ENCODE peak calls at places on chromosomes 16 and 17, in seven cellular contexts. W is Caco-2, C is sigmoid colon, L is mucosa of descending colon, Y is upper lobe of right lung, U is ascending aorta, P is heart right ventricle. O is an unnamed sample. For H3K36me3, the result is how much of the 10 kb centered on the place peaks cover.

GRCh38 chr17:60630352-60630751 is 30.4 kb downstream of the PPM1D start:
- DNase-seq in P (peak), L (no peak), W (no peak), Y (no peak), C (no peak), U (no peak), O (no peak)

GRCh38 chr16:31475949-31476304 is 4.0 kb downstream of the TGFB1I1 start:
- DNase-seq in Y (peak), L (peak), U (no peak), C (no peak), W (peak), P (no peak), O (no peak)

GRCh38 chr16:78684040-78684611 is 584.7 kb downstream of the WWOX start:
- DNase-seq in P (peak), U (no peak), L (peak), C (peak), Y (no peak), W (peak), O (peak)

GRCh38 chr16:55062446-55062845 is 131.8 kb downstream of the IRX5 start:
- DNase-seq in Y (no peak), C (no peak), P (no peak), U (no peak), L (no peak), W (no peak), O (no peak)

GRCh38 chr16:3713587-3714242 is 3.6 kb downstream of the TRAP1 start:
- DNase-seq in P (no peak), W (no peak), U (no peak), Y (no peak), L (no peak), C (no peak), O (no peak)

GRCh38 chr16:80260906-80261311 is 279.9 kb upstream of the DYNLRB2 start:
- DNase-seq in P (no peak), L (peak), W (no peak), C (no peak), U (no peak), Y (no peak), O (no peak)

GRCh38 chr16:79751785-79752184 is 151.2 kb upstream of the MAF start:
- DNase-seq in P (peak), W (no peak), C (peak), U (no peak), L (no peak), Y (no peak), O (peak)

GRCh38 chr16:4117250-4117578 is 972 bp upstream of the ADCY9 start:
- DNase-seq in U (no peak), C (no peak), L (no peak), Y (no peak), P (no peak), W (no peak), O (no peak)

GRCh38 chr16:5046914-5047313 is 13.2 kb upstream of the NAGPA start:
- DNase-seq in L (no peak), Y (peak), W (no peak), C (no peak), P (no peak), U (no peak), O (no peak)

GRCh38 chr16:31348578-31348977 is 6.4 kb upstream of the ITGAX start:
- DNase-seq in U (no peak), P (no peak), L (no peak), C (no peak), Y (peak), W (no peak), O (no peak)

GRCh38 chr17:36978810-36979584 is 30.2 kb downstream of the AATF start:
- DNase-seq in C (no peak), L (no peak), Y (no peak), P (no peak), W (no peak), U (no peak), O (no peak)

GRCh38 chr16:88688013-88688778 is 1.9 kb upstream of the SNAI3 start:
- DNase-seq in C (no peak), W (peak), Y (no peak), U (no peak), P (no peak), L (peak), O (no peak)

GRCh38 chr17:81701288-81702071 is 1.7 kb upstream of the MRPL12 start:
- DNase-seq in Y (no peak), P (no peak), C (no peak), W (peak), L (peak), U (no peak), O (no peak)
- H3K36me3 ChIP-seq in Y (half or more), P (under half), C (half or more), W (under half), L (under half), U (under half), O (half or more)

DNA sequence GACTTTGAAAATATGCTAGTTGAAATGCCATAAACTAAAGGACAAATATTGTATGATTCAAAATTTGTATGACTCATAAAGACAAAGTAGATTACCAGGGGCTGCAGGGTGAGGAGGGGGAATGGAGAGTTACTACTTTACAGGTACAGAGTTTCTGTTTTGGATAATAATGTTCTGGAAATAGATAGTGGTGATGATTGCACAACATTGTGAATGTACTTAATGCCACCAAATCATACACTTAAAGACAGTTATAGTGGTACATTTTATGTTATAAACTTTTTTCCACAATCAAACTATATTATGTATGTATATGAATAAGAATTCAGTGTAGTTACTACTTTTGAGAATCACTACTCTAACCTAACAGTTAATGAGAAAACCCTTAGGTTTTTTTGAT is 368.1 kb downstream of the ZFHX3 start:
- DNase-seq in Y (no peak), C (no peak), L (no peak), W (no peak), P (no peak), U (no peak), O (no peak)
- H3K36me3 ChIP-seq in Y (under half), C (under half), L (under half), W (under half), P (under half), U (under half), O (under half)

GRCh38 chr17:51263001-51263400 is 2.7 kb downstream of the UTP18 start:
- DNase-seq in L (no peak), C (no peak), U (no peak), P (no peak), Y (no peak), W (no peak), O (no peak)
- H3K36me3 ChIP-seq in L (under half), C (half or more), U (under half), P (under half), Y (under half), W (under half), O (under half)

GRCh38 chr16:70159355-70160348 is 13.9 kb upstream of the CLEC18C start:
- DNase-seq in U (no peak), P (peak), C (no peak), W (no peak), L (no peak), Y (no peak), O (peak)
- H3K36me3 ChIP-seq in U (half or more), P (under half), C (half or more), W (under half), L (under half), Y (half or more), O (half or more)

GRCh38 chr17:28571255-28572122 is at the start of gene PIGS:
- DNase-seq in C (peak), U (peak), W (peak), Y (peak), L (peak), P (peak), O (peak)
- H3K36me3 ChIP-seq in C (under half), U (under half), W (under half), Y (under half), L (under half), P (under half), O (under half)

DNA sequence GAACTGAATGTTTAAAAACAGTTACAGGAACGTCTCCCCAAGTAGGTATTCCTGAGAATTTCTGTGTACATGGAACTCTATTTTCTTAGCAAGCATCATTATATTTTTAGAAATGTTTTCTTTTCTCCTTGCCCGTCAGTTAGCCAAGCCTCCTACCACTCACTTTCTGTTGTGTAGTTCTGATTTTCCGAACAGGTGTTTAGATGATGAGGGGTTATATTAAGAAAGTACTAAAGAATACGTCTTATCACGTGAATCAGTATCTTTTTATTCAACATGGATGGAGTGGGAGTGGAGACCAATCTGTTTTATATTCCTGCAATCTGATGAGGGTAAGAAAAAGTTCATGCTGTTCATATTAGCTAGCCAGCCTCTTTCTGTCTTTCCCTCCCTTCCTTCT is 29.4 kb downstream of the MSI2 start:
- DNase-seq in C (no peak), P (no peak), Y (no peak), W (no peak), U (no peak), L (no peak), O (no peak)
- H3K36me3 ChIP-seq in C (under half), P (under half), Y (under half), W (under half), U (under half), L (under half), O (under half)

GRCh38 chr17:71412803-71413202 is 708.0 kb upstream of the SOX9 start:
- DNase-seq in L (no peak), P (no peak), C (no peak), W (no peak), Y (no peak), U (no peak), O (no peak)
- H3K36me3 ChIP-seq in L (under half), P (under half), C (under half), W (under half), Y (under half), U (under half), O (under half)

DNA sequence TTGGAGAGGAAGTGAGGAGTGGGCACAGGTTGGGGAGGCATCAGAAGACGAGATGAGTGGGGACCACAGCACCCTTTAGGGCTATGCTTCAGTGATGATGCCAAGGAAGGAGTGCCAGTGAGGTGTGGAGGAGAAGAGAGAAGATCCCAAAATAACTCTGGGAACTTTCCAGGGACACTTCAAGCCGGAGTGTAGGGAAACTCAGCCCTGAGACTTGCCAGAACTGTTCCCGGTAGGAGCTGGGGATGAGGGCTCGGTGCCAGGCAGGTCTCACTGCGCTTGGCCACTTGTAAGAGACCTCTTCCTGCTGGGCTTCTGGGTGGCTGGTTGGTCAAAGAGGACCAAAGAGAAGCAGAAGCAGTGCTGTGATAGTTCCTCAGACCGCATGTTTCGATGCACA is 63.6 kb downstream of the SHISA6 start:
- DNase-seq in Y (no peak), L (no peak), P (no peak), W (no peak), U (no peak), C (peak), O (peak)
- H3K36me3 ChIP-seq in Y (under half), L (under half), P (under half), W (under half), U (under half), C (under half), O (under half)

GRCh38 chr16:24573141-24573540 is 33.8 kb downstream of the RBBP6 start:
- DNase-seq in Y (no peak), P (no peak), W (no peak), L (no peak), C (no peak), U (no peak), O (no peak)
- H3K36me3 ChIP-seq in Y (under half), P (under half), W (under half), L (under half), C (half or more), U (under half), O (under half)